ENCODE peak calls at places on chromosomes 5 and 9, in five cellular contexts. One of them, this sample, is unnamed.

GRCh38 chr9:15135167-15135792 is 171.7 kb downstream of the TTC39B start:
- DNase-seq in stimulated activated CD8-positive, alpha-beta memory T cell treated with anti-CD3 and anti-CD28 coated beads, Interleukin-12 subunit alpha, Interleukin-12 subunit beta, amount 100 ng/mL, for 4 hours: no peak
- DNase-seq in stimulated activated CD4-positive, alpha-beta T cell treated with anti-CD3 and anti-CD28 coated beads, Interleukin-15, amount 100 ng/mL, for 24 hours: peak
- DNase-seq in NCI-H82: peak
- DNase-seq in AG10803: peak
- DNase-seq in this sample: peak

GRCh38 chr9:87122947-87123685 is 175.8 kb upstream of the GAS1 start:
- DNase-seq in stimulated activated CD8-positive, alpha-beta memory T cell treated with anti-CD3 and anti-CD28 coated beads, Interleukin-12 subunit alpha, Interleukin-12 subunit beta, amount 100 ng/mL, for 4 hours: no peak
- DNase-seq in stimulated activated CD4-positive, alpha-beta T cell treated with anti-CD3 and anti-CD28 coated beads, Interleukin-15, amount 100 ng/mL, for 24 hours: peak
- DNase-seq in NCI-H82: no peak
- DNase-seq in AG10803: peak
- DNase-seq in this sample: no peak

GRCh38 chr9:134775552-134775951 is 105.1 kb upstream of the FCN2 start:
- DNase-seq in stimulated activated CD8-positive, alpha-beta memory T cell treated with anti-CD3 and anti-CD28 coated beads, Interleukin-12 subunit alpha, Interleukin-12 subunit beta, amount 100 ng/mL, for 4 hours: no peak
- DNase-seq in stimulated activated CD4-positive, alpha-beta T cell treated with anti-CD3 and anti-CD28 coated beads, Interleukin-15, amount 100 ng/mL, for 24 hours: no peak
- DNase-seq in NCI-H82: peak
- DNase-seq in AG10803: no peak
- DNase-seq in this sample: no peak

GRCh38 chr5:93092349-93093105 is 488.5 kb downstream of the NR2F1-AS1 start:
- DNase-seq in stimulated activated CD8-positive, alpha-beta memory T cell treated with anti-CD3 and anti-CD28 coated beads, Interleukin-12 subunit alpha, Interleukin-12 subunit beta, amount 100 ng/mL, for 4 hours: no peak
- DNase-seq in stimulated activated CD4-positive, alpha-beta T cell treated with anti-CD3 and anti-CD28 coated beads, Interleukin-15, amount 100 ng/mL, for 24 hours: no peak
- DNase-seq in NCI-H82: peak
- DNase-seq in AG10803: peak
- DNase-seq in this sample: no peak

GRCh38 chr9:69922646-69923045 is 102.0 kb downstream of the CFAP95 start:
- DNase-seq in stimulated activated CD8-positive, alpha-beta memory T cell treated with anti-CD3 and anti-CD28 coated beads, Interleukin-12 subunit alpha, Interleukin-12 subunit beta, amount 100 ng/mL, for 4 hours: no peak
- DNase-seq in stimulated activated CD4-positive, alpha-beta T cell treated with anti-CD3 and anti-CD28 coated beads, Interleukin-15, amount 100 ng/mL, for 24 hours: no peak
- DNase-seq in NCI-H82: no peak
- DNase-seq in AG10803: peak
- DNase-seq in this sample: no peak

GRCh38 chr5:91690921-91691320 is 307.8 kb upstream of the ARRDC3 start:
- DNase-seq in stimulated activated CD8-positive, alpha-beta memory T cell treated with anti-CD3 and anti-CD28 coated beads, Interleukin-12 subunit alpha, Interleukin-12 subunit beta, amount 100 ng/mL, for 4 hours: no peak
- DNase-seq in stimulated activated CD4-positive, alpha-beta T cell treated with anti-CD3 and anti-CD28 coated beads, Interleukin-15, amount 100 ng/mL, for 24 hours: no peak
- DNase-seq in NCI-H82: no peak
- DNase-seq in AG10803: no peak
- DNase-seq in this sample: no peak

GRCh38 chr9:134036130-134036529 is 10.8 kb downstream of the BRD3OS start:
- DNase-seq in stimulated activated CD8-positive, alpha-beta memory T cell treated with anti-CD3 and anti-CD28 coated beads, Interleukin-12 subunit alpha, Interleukin-12 subunit beta, amount 100 ng/mL, for 4 hours: no peak
- DNase-seq in stimulated activated CD4-positive, alpha-beta T cell treated with anti-CD3 and anti-CD28 coated beads, Interleukin-15, amount 100 ng/mL, for 24 hours: no peak
- DNase-seq in NCI-H82: no peak
- DNase-seq in AG10803: no peak
- DNase-seq in this sample: no peak

GRCh38 chr5:55904152-55904551 is 53.0 kb downstream of the IL31RA start:
- DNase-seq in stimulated activated CD8-positive, alpha-beta memory T cell treated with anti-CD3 and anti-CD28 coated beads, Interleukin-12 subunit alpha, Interleukin-12 subunit beta, amount 100 ng/mL, for 4 hours: no peak
- DNase-seq in stimulated activated CD4-positive, alpha-beta T cell treated with anti-CD3 and anti-CD28 coated beads, Interleukin-15, amount 100 ng/mL, for 24 hours: no peak
- DNase-seq in NCI-H82: no peak
- DNase-seq in AG10803: peak
- DNase-seq in this sample: no peak

GRCh38 chr5:82628364-82628910 is 350.3 kb upstream of the RPS23 start:
- DNase-seq in stimulated activated CD8-positive, alpha-beta memory T cell treated with anti-CD3 and anti-CD28 coated beads, Interleukin-12 subunit alpha, Interleukin-12 subunit beta, amount 100 ng/mL, for 4 hours: no peak
- DNase-seq in stimulated activated CD4-positive, alpha-beta T cell treated with anti-CD3 and anti-CD28 coated beads, Interleukin-15, amount 100 ng/mL, for 24 hours: no peak
- DNase-seq in NCI-H82: no peak
- DNase-seq in AG10803: no peak
- DNase-seq in this sample: no peak

GRCh38 chr5:2471152-2471879 is 280.2 kb downstream of the IRX2 start:
- DNase-seq in stimulated activated CD8-positive, alpha-beta memory T cell treated with anti-CD3 and anti-CD28 coated beads, Interleukin-12 subunit alpha, Interleukin-12 subunit beta, amount 100 ng/mL, for 4 hours: no peak
- DNase-seq in stimulated activated CD4-positive, alpha-beta T cell treated with anti-CD3 and anti-CD28 coated beads, Interleukin-15, amount 100 ng/mL, for 24 hours: no peak
- DNase-seq in NCI-H82: no peak
- DNase-seq in AG10803: no peak
- DNase-seq in this sample: no peak

GRCh38 chr5:53438486-53439472 is 41.6 kb upstream of the FST start:
- DNase-seq in stimulated activated CD8-positive, alpha-beta memory T cell treated with anti-CD3 and anti-CD28 coated beads, Interleukin-12 subunit alpha, Interleukin-12 subunit beta, amount 100 ng/mL, for 4 hours: no peak
- DNase-seq in stimulated activated CD4-positive, alpha-beta T cell treated with anti-CD3 and anti-CD28 coated beads, Interleukin-15, amount 100 ng/mL, for 24 hours: no peak
- DNase-seq in NCI-H82: no peak
- DNase-seq in AG10803: peak
- DNase-seq in this sample: no peak

GRCh38 chr5:158392753-158393152 is 533.8 kb upstream of the CLINT1 start:
- DNase-seq in stimulated activated CD8-positive, alpha-beta memory T cell treated with anti-CD3 and anti-CD28 coated beads, Interleukin-12 subunit alpha, Interleukin-12 subunit beta, amount 100 ng/mL, for 4 hours: no peak
- DNase-seq in stimulated activated CD4-positive, alpha-beta T cell treated with anti-CD3 and anti-CD28 coated beads, Interleukin-15, amount 100 ng/mL, for 24 hours: no peak
- DNase-seq in NCI-H82: no peak
- DNase-seq in AG10803: no peak
- DNase-seq in this sample: no peak

GRCh38 chr5:39912880-39913279 is 488.1 kb upstream of the DAB2 start:
- DNase-seq in stimulated activated CD8-positive, alpha-beta memory T cell treated with anti-CD3 and anti-CD28 coated beads, Interleukin-12 subunit alpha, Interleukin-12 subunit beta, amount 100 ng/mL, for 4 hours: no peak
- DNase-seq in stimulated activated CD4-positive, alpha-beta T cell treated with anti-CD3 and anti-CD28 coated beads, Interleukin-15, amount 100 ng/mL, for 24 hours: no peak
- DNase-seq in NCI-H82: no peak
- DNase-seq in AG10803: no peak
- DNase-seq in this sample: no peak

This sample was measured in activated T-helper 1 cell treated with anti-CD3 and anti-CD28 coated beads, Interleukin-12 subunit alpha, Interleukin-12 subunit beta, Interleukin-2, Interleukin-4 antibody, amounts not matched to agents 30 ng/mL and 10 ng/mL and 1 ng/mL, durations not matched to agents 14 hours and 24 hours and 36 hours.